ENCODE peak calls at places on chromosomes 5 and 9, in five cellular contexts. T is NB4, J is left ventricle myocardium inferior, L is tibial artery, A is ovary. K is an unnamed sample.

GRCh38 chr9:84301851-84302250 is 38.7 kb downstream of the SLC28A3 start:
- DNase-seq in T (no peak), J (no peak), L (no peak), A (no peak), K (no peak)

GRCh38 chr5:72328172-72328571 is 8.0 kb downstream of the PTCD2 start:
- DNase-seq in T (no peak), J (peak; percentile 55), L (no peak), A (no peak), K (no peak)

GRCh38 chr5:12661617-12662370 is 757.5 kb upstream of the CTNND2 start:
- DNase-seq in T (no peak), J (no peak), L (no peak), A (no peak), K (no peak)

GRCh38 chr9:1200847-1201251 is 150.7 kb downstream of the DMRT2 start:
- DNase-seq in T (no peak), J (peak; percentile 46), L (no peak), A (no peak), K (no peak)

GRCh38 chr5:17400724-17401508 is 97.1 kb upstream of the TAF11L2 start:
- DNase-seq in T (peak; percentile 93), J (no peak), L (no peak), A (no peak), K (no peak)

GRCh38 chr9:19049872-19050636 is 827 bp downstream of the RRAGA start:
- DNase-seq in T (peak; percentile 67), J (no peak), L (no peak), A (no peak), K (peak; percentile 16)

GRCh38 chr9:113519401-113520108 is 56.0 kb downstream of the RGS3 start:
- DNase-seq in T (no peak), J (no peak), L (no peak), A (no peak), K (peak; percentile 54)

GRCh38 chr9:136327313-136327971 is at the start of gene GPSM1:
- DNase-seq in T (peak; percentile 36), J (peak; percentile 70), L (peak; percentile 61), A (peak; percentile 80), K (peak; percentile 30)

GRCh38 chr5:101009758-101010519 is 106.9 kb upstream of the ST8SIA4 start:
- DNase-seq in T (no peak), J (no peak), L (no peak), A (no peak), K (no peak)

GRCh38 chr5:167934561-167934971 is 356.9 kb upstream of the WWC1 start:
- DNase-seq in T (no peak), J (peak; percentile 84), L (no peak), A (no peak), K (peak; percentile 8)

GRCh38 chr5:42810905-42811590 is 644 bp downstream of the SELENOP start:
- DNase-seq in T (no peak), J (no peak), L (no peak), A (no peak), K (no peak)

GRCh38 chr5:135225856-135226560 is 173.0 kb downstream of the MACROH2A1 start:
- DNase-seq in T (peak; percentile 75), J (no peak), L (peak; percentile 21), A (no peak), K (no peak)

GRCh38 chr5:144102979-144103378 is 67.5 kb downstream of the YIPF5 start:
- DNase-seq in T (no peak), J (no peak), L (no peak), A (no peak), K (no peak)

GRCh38 chr9:129361196-129361595 is 183.1 kb upstream of the IER5L start:
- DNase-seq in T (no peak), J (no peak), L (no peak), A (no peak), K (no peak)

GRCh38 chr5:111172504-111172903 is 51.7 kb upstream of the CAMK4 start:
- DNase-seq in T (no peak), J (no peak), L (no peak), A (no peak), K (no peak)

GRCh38 chr9:127783111-127783621 is 2.7 kb upstream of the CDK9 start:
- DNase-seq in T (peak; percentile 98), J (peak; percentile 51), L (peak; percentile 43), A (peak; percentile 51), K (peak; percentile 70)

GRCh38 chr9:127785933-127786772 is at the start of gene CDK9:
- DNase-seq in T (peak; percentile 91), J (peak; percentile 91), L (peak; percentile 89), A (peak; percentile 95), K (peak; percentile 94)

GRCh38 chr9:127785023-127785932 is 556 bp upstream of the CDK9 start:
- DNase-seq in T (peak; percentile 91), J (peak; percentile 89), L (peak; percentile 81), A (peak; percentile 93), K (peak; percentile 91)

GRCh38 chr9:127781821-127782220 is 3.4 kb upstream of the SH2D3C start:
- DNase-seq in T (peak; percentile 48), J (no peak), L (no peak), A (no peak), K (no peak)

DNA sequence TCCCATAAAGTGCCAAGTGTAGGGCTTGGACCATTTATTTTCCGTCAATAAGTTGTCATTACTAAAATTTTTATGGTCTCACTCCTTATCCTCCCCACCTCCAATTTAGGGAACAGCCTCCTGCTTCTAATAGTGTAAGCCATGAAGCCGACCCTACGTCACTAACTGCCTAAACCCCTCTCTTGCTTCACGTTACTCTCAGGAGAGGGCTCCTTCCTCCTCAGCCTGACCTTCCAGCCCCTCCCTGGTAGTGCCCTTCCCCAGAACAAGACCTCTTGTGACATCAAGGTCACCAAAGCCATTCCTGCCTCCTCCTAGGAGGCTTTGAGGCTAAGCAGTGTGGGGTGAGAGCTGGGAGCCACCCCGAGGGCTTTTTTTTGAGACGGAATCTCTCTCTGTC is 2.2 kb upstream of the CDK9 start:
- DNase-seq in T (peak; percentile 94), J (no peak), L (no peak), A (no peak), K (no peak)
- H3K4me3 ChIP-seq in T (peak overlapping the region; percentile 36), J (no peak overlapping the region), L (no peak overlapping the region), A (no peak overlapping the region), K (no peak overlapping the region)

DNA sequence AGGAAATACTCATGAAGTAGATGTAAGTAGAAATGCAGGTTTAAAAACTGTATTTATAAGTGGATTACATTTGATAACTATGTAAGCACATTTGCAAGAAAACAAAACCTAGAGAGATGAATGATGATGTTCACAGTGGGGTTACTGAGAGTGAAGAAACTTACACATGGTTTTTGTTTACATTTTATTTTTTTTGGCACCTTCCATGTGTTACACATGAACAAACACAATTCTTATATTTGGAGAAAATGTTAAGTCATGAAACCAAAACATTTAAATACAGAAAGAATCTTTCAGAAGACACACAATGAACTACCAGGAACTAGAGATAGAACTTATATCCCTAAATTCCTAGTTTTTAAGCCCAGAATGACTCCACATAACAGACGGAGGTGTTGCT is 51.5 kb upstream of the SPATA31E1 start:
- DNase-seq in T (no peak), J (no peak), L (no peak), A (no peak), K (no peak)
- TF ChIP-seq CTCF in T (no peak), J (no peak), L (no peak), A (no peak), K (no peak)

DNA sequence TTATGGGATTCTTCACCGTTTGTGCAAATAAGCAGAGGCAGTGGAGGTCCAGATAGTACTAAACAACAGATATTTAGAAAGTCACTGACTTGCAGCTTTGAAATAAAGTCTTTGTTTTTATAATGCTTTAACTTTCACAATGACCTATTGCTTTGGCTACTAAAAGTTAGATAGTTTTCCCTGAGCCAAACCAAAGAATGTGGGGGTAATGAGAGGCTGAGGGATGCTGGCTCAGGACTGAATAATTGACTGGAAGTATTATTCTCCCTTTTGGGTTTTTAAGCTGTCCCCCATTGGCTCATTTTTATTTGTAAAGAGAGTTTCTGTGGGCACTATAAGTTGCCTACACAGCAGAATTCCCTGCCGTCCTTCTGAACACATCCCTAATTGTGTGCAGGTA is 99.2 kb upstream of the ACTBL2 start:
- DNase-seq in T (no peak), J (no peak), L (no peak), A (no peak), K (no peak)
- H3K4me3 ChIP-seq in T (no peak overlapping the region), J (no peak overlapping the region), L (no peak overlapping the region), A (no peak overlapping the region), K (no peak overlapping the region)

DNA sequence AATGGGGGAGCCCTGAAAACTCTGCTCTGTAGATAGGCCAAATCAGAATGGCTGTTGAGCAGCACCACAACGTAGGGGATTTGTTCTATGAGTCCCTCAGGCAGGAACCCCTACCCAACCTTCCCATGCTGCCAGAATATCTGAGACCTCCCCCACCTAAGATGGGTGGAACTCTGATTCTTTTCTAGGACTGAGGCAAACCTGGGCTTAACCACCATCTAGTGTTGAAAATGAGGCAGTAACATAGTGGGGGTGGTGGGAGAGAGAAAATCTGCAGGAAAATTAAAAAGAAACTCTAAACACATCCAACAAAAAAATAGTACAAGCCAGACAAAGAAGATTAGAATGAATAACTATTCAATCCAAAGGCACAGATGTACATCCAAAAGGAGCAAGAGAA is 228.4 kb downstream of the ATPSCKMT start:
- DNase-seq in T (no peak), J (no peak), L (no peak), A (no peak), K (no peak)
- TF ChIP-seq CTCF in T (no peak), J (no peak), L (no peak), A (no peak), K (no peak)

GRCh38 chr5:141326088-141326854 is 4.0 kb upstream of the PCDHGA1 start:
- DNase-seq in T (peak; percentile 85), J (peak; percentile 74), L (peak; percentile 52), A (peak; percentile 37), K (peak; percentile 63)
- H3K4me3 ChIP-seq in T (peak overlapping the region; percentile 78), J (peak overlapping the region; percentile 69), L (peak overlapping the region; percentile 55), A (peak overlapping the region; percentile 27), K (peak overlapping the region; percentile 26)

DNA sequence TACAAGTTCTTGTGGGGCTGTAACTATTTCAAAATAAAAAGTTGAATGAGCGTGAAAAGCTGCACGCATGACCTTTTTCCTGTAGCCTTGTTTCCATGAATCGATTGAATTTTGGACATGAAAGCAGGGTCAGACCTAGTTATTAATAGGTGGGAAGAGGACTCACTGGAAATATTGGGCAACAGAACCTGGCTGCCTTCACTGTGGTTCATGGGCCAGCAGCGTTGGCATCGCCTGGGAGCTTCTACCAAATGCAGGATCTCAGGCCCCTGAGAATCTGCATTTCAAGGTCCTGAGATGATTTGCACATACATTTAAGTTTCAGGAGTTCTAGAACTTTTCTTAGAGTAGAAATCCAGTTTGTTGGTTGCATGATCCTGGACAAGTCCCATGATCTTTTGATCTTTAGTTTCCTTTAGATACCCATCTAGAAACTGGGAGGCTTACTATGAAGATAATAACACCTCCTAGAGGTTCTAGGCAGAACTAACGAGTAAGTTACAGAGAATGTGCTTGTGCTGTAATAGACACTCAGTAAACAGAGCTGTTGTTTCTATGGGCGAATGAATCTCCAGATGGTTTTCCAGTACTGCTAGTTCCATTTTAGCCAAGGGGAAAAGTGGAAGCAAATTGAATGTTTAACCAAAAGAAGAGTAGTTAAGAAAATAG is 12.4 kb downstream of the ANKRD33B start:
- DNase-seq in T (peak; percentile 40), J (no peak), L (no peak), A (no peak), K (no peak)
- TF ChIP-seq CTCF in T (peak; percentile 29), J (no peak), L (no peak), A (no peak), K (no peak)

GRCh38 chr9:135083831-135084230 is 3.6 kb upstream of the OLFM1 start:
- DNase-seq in T (no peak), J (no peak), L (no peak), A (no peak), K (peak; percentile 26)

GRCh38 chr9:135082536-135082935 is 4.9 kb upstream of the OLFM1 start:
- DNase-seq in T (no peak), J (no peak), L (no peak), A (no peak), K (no peak)

GRCh38 chr9:135083241-135083810 is 4.1 kb upstream of the OLFM1 start:
- DNase-seq in T (no peak), J (no peak), L (no peak), A (no peak), K (no peak)

GRCh38 chr9:135084881-135085760 is 2.3 kb upstream of the OLFM1 start:
- DNase-seq in T (no peak), J (no peak), L (no peak), A (no peak), K (no peak)

GRCh38 chr9:135084262-135084661 is 3.2 kb upstream of the OLFM1 start:
- DNase-seq in T (no peak), J (no peak), L (no peak), A (no peak), K (no peak)
- H3K4me3 ChIP-seq in T (no peak overlapping the region), J (no peak overlapping the region), L (no peak overlapping the region), A (no peak overlapping the region), K (no peak overlapping the region)

K was measured in transverse colon.